ENCODE peak calls at places on chromosomes 5 and 9, in four cellular contexts. P is K562, U is GM12878, R is H1. S is an unnamed sample.

GRCh38 chr9:37974506-37975173 is 70.7 kb upstream of the SLC25A51 start:
- DNase-seq in R (no peak), U (no peak), P (no peak), S (no peak)

GRCh38 chr5:14105717-14106435 is 37.3 kb upstream of the TRIO start:
- DNase-seq in U (no peak), P (no peak), R (no peak), S (peak; percentile 67)

GRCh38 chr5:53249529-53249928 is 140.0 kb upstream of the MOCS2 start:
- DNase-seq in U (no peak), R (no peak), P (no peak), S (no peak)

GRCh38 chr5:456351-457194 is 13.6 kb downstream of the EXOC3 start:
- DNase-seq in R (no peak), P (no peak), U (no peak), S (no peak)

GRCh38 chr5:1536298-1537165 is 12.8 kb upstream of the LPCAT1 start:
- DNase-seq in U (peak; percentile 72), R (peak; percentile 29), P (no peak), S (no peak)

GRCh38 chr5:24998641-24999040 is 353.9 kb upstream of the CDH10 start:
- DNase-seq in R (no peak), U (no peak), P (no peak), S (no peak)

GRCh38 chr9:14314929-14315753 is 1.2 kb upstream of the NFIB start:
- DNase-seq in P (peak; percentile 78), R (peak; percentile 84), U (no peak), S (no peak)

GRCh38 chr5:159209438-159210305 is at the start of gene RNF145:
- DNase-seq in R (peak; percentile 78), U (peak; percentile 62), P (peak; percentile 95), S (peak; percentile 68)

GRCh38 chr5:43854697-43855292 is 251.8 kb downstream of the NNT start:
- DNase-seq in R (no peak), P (no peak), U (no peak), S (no peak)

GRCh38 chr5:150672237-150672883 is 11.3 kb downstream of the MYOZ3 start:
- DNase-seq in P (no peak), R (peak; percentile 84), U (no peak), S (no peak)

GRCh38 chr5:150671509-150672236 is 10.6 kb downstream of the MYOZ3 start:
- DNase-seq in P (no peak), R (peak; percentile 79), U (no peak), S (no peak)

GRCh38 chr5:150670961-150671337 is 9.9 kb downstream of the MYOZ3 start:
- DNase-seq in P (no peak), R (no peak), U (no peak), S (no peak)

GRCh38 chr5:150674376-150674821 is 13.3 kb downstream of the MYOZ3 start:
- DNase-seq in R (no peak), P (no peak), U (no peak), S (no peak)

DNA sequence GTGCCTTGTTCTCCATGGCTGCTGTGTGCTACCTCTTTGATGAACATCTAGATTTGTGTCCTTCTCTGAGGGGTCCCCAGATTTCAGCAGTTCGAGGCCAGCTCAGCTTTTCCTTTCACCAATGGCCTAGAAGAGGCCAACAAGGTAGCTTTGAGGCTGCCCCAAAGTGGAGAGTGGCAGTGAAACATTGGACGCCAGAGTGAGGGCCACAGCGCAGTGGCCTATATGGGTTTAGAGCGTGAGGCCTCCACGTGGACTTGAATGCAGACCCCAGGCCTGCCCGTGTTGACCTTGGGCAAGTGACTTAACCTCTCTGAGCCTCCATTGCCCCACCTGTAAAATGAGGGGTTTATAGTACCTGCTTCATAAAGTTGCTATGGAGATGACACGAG is 11.8 kb downstream of the MYOZ3 start:
- DNase-seq in U (no peak), R (no peak), P (no peak), S (no peak)
- H3K9ac ChIP-seq in U (no peak overlapping the region), R (no peak overlapping the region), P (no peak overlapping the region), S (no peak overlapping the region)

DNA sequence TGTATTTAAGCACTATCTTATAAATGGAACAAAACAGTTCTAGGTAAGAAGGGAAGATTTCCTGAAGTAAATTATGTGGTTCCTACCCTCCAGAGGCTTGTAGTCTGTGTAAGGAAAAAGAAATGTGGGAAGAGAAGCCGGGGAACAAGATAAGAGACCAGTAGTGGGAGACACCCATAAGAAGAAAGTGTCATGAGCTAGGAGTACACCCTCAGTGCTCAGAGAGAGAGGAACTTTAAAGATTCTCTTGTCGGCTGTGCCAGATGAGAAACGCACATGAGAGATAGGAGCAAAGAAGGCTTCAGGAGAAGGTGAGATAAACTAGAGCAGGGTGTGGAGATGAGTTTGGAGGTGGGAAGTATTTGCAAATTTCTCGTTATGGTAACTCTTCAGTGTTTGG is 18.1 kb downstream of the SLC36A1 start:
- DNase-seq in R (no peak), U (no peak), P (peak; percentile 81), S (no peak)
- TF ChIP-seq EGR1 in R (no peak), U (no peak), P (no peak), S (no peak)

GRCh38 chr5:157463081-157463480 is 3.1 kb downstream of the NIPAL4 start:
- DNase-seq in U (no peak), R (no peak), P (no peak), S (no peak)
- H3K9ac ChIP-seq in U (no peak overlapping the region), R (no peak overlapping the region), P (no peak overlapping the region), S (no peak overlapping the region)

GRCh38 chr9:83934569-83935275 is 13.5 kb upstream of the KIF27 start:
- DNase-seq in U (no peak), R (no peak), P (no peak), S (no peak)

GRCh38 chr9:83933804-83934203 is 12.6 kb upstream of the KIF27 start:
- DNase-seq in U (no peak), P (no peak), R (no peak), S (no peak)

GRCh38 chr9:83936523-83936922 is 15.3 kb upstream of the KIF27 start:
- DNase-seq in P (no peak), U (no peak), R (peak; percentile 7), S (no peak)

GRCh38 chr9:83932851-83933250 is 11.6 kb upstream of the KIF27 start:
- DNase-seq in U (no peak), R (no peak), P (no peak), S (no peak)

GRCh38 chr9:83935276-83935890 is 14.2 kb upstream of the KIF27 start:
- DNase-seq in P (no peak), R (no peak), U (no peak), S (no peak)
- TF ChIP-seq EGR1 in P (no peak), R (no peak), U (no peak), S (no peak)

GRCh38 chr9:129908846-129909245 is 73.6 kb downstream of the USP20 start:
- DNase-seq in P (no peak), R (no peak), U (no peak), S (no peak)
- H3K9ac ChIP-seq in P (no peak overlapping the region), R (no peak overlapping the region), U (no peak overlapping the region), S (no peak overlapping the region)

GRCh38 chr5:76041863-76042262 is 41.3 kb upstream of the SV2C start:
- DNase-seq in P (no peak), R (peak; percentile 71), U (no peak), S (no peak)
- TF ChIP-seq EGR1 in P (no peak), R (no peak), U (no peak), S (no peak)